ENCODE peak calls at places on chromosomes 11 and 22, in five cellular contexts. N is head of caudate nucleus, I is NCI-H1105 treated with DMSO at 0.1 percent for 48 hours, S is heart right ventricle, X is frontal cortex. O is an unnamed sample.
A peak's percentile ranks its signal among the peaks of the same experiment; 100 is the strongest.

GRCh38 chr11:13220148-13220547 is 57.4 kb upstream of the BMAL1 start:
- DNase-seq in N (no peak), I (no peak), X (no peak), S (no peak), O (no peak)

GRCh38 chr11:18594999-18595749 is 4.4 kb upstream of the MISFA start:
- DNase-seq in X (no peak), S (no peak), N (no peak), I (no peak), O (no peak)

GRCh38 chr11:45917286-45917622 is 423 bp downstream of the PEX16 start:
- DNase-seq in S (no peak), I (no peak), X (no peak), N (no peak), O (no peak)

GRCh38 chr11:61687420-61687819 is 7.2 kb downstream of the DAGLA start:
- DNase-seq in S (no peak), I (no peak), X (no peak), N (no peak), O (no peak)

GRCh38 chr11:93905384-93905783 is 55.0 kb upstream of the VSTM5 start:
- DNase-seq in I (no peak), N (no peak), X (no peak), S (no peak), O (no peak)

GRCh38 chr11:9565822-9566560 is 7.5 kb upstream of the WEE1 start:
- DNase-seq in X (peak; percentile 19), S (peak; percentile 57), I (no peak), N (no peak), O (peak; percentile 32)

GRCh38 chr11:68750197-68750987 is 928 bp downstream of the TESMIN start:
- DNase-seq in N (no peak), I (no peak), S (no peak), X (no peak), O (no peak)

GRCh38 chr11:134765565-134765964 is 353.5 kb upstream of the B3GAT1 start:
- DNase-seq in I (no peak), S (no peak), N (no peak), X (no peak), O (no peak)

GRCh38 chr11:125064070-125064469 is 965 bp downstream of the SLC37A2 start:
- DNase-seq in N (no peak), X (no peak), S (no peak), I (no peak), O (no peak)

GRCh38 chr11:69812927-69813326 is 6.3 kb downstream of the FGF3 start:
- DNase-seq in X (no peak), I (no peak), N (no peak), S (no peak), O (no peak)

GRCh38 chr11:7281083-7281482 is 29.4 kb downstream of the SYT9 start:
- DNase-seq in X (no peak), S (no peak), I (no peak), N (no peak), O (no peak)

GRCh38 chr11:100791873-100792272 is 104.8 kb downstream of the ARHGAP42 start:
- DNase-seq in X (no peak), S (no peak), N (no peak), I (no peak), O (no peak)

GRCh38 chr11:64566042-64566914 is 24.7 kb upstream of the SLC22A12 start:
- DNase-seq in X (peak; percentile 80), I (peak; percentile 73), N (no peak), S (peak; percentile 60), O (peak; percentile 55)

GRCh38 chr11:76263657-76264056 is 57.4 kb upstream of the WNT11 start:
- DNase-seq in X (peak; percentile 29), S (no peak), I (no peak), N (peak; percentile 48), O (peak; percentile 38)

GRCh38 chr11:45146072-45147016 is at the start of gene PRDM11:
- DNase-seq in N (peak; percentile 47), I (peak; percentile 64), S (peak; percentile 57), X (peak; percentile 86), O (peak; percentile 47)

GRCh38 chr11:63243533-63243932 is at the start of gene SLC22A25:
- DNase-seq in N (no peak), S (no peak), I (no peak), X (no peak), O (no peak)

GRCh38 chr22:30277547-30278344 is 11.1 kb upstream of the OSM start:
- DNase-seq in X (no peak), I (no peak), N (no peak), S (peak; percentile 36), O (no peak)

GRCh38 chr22:37121887-37122591 is 12.5 kb upstream of the TMPRSS6 start:
- DNase-seq in N (no peak), I (no peak), X (no peak), S (no peak), O (no peak)

GRCh38 chr11:87194985-87195820 is 157.5 kb downstream of the TMEM135 start:
- DNase-seq in I (no peak), X (no peak), N (no peak), S (no peak), O (no peak)

GRCh38 chr11:94400839-94401772 is at the start of gene GPR83:
- DNase-seq in I (peak; percentile 63), N (peak; percentile 24), X (peak; percentile 57), S (no peak), O (no peak)

GRCh38 chr11:100682247-100682969 is 4.7 kb upstream of the ARHGAP42 start:
- DNase-seq in I (no peak), N (no peak), X (no peak), S (no peak), O (peak; percentile 33)

GRCh38 chr11:125887373-125888324 is at the start of gene HYLS1:
- DNase-seq in N (peak; percentile 95), S (peak; percentile 94), X (peak; percentile 89), I (peak; percentile 86), O (peak; percentile 96)

GRCh38 chr11:20450829-20451228 is 63.3 kb downstream of the PRMT3 start:
- DNase-seq in I (no peak), N (no peak), S (no peak), X (no peak), O (no peak)

GRCh38 chr11:120220747-120221037 is 9.9 kb downstream of the OAF start:
- DNase-seq in X (no peak), S (no peak), N (no peak), I (no peak), O (no peak)

GRCh38 chr11:131957891-131958290 is 587.5 kb downstream of the NTM start:
- DNase-seq in I (no peak), N (no peak), X (no peak), S (no peak), O (no peak)

GRCh38 chr11:59783632-59784090 is 26.9 kb downstream of the MRPL16 start:
- DNase-seq in I (no peak), S (no peak), N (no peak), X (no peak), O (no peak)

GRCh38 chr11:15034687-15035267 is 38.6 kb upstream of the CALCB start:
- DNase-seq in S (no peak), I (no peak), X (no peak), N (no peak), O (no peak)

GRCh38 chr11:105357764-105358163 is 218.2 kb upstream of the CARD18 start:
- DNase-seq in S (no peak), X (no peak), N (no peak), I (no peak), O (no peak)

GRCh38 chr11:119903821-119904220 is 174.8 kb upstream of the NECTIN1 start:
- DNase-seq in I (no peak), S (no peak), N (no peak), X (no peak), O (no peak)

GRCh38 chr11:27263046-27263445 is 100.0 kb downstream of the CCDC34 start:
- DNase-seq in N (no peak), I (no peak), X (no peak), S (no peak), O (no peak)

GRCh38 chr22:32493551-32493950 is 18.9 kb downstream of the FBXO7 start:
- DNase-seq in N (no peak), I (no peak), X (no peak), S (no peak), O (no peak)

GRCh38 chr11:130689222-130689908 is 226.9 kb downstream of the SNX19 start:
- DNase-seq in S (no peak), I (no peak), X (no peak), N (no peak), O (no peak)

GRCh38 chr11:33191456-33191855 is 30.2 kb upstream of the CSTF3 start:
- DNase-seq in I (no peak), N (no peak), X (no peak), S (no peak), O (no peak)

GRCh38 chr22:48053973-48054372 is 1291.5 kb downstream of the TBC1D22A start:
- DNase-seq in N (peak; percentile 6), S (no peak), I (no peak), X (no peak), O (no peak)

GRCh38 chr22:37482244-37482643 is 3.9 kb downstream of the MFNG start:
- DNase-seq in I (no peak), N (no peak), X (no peak), S (no peak), O (no peak)

GRCh38 chr22:45626198-45626651 is 45.4 kb upstream of the ATXN10 start:
- DNase-seq in N (no peak), I (no peak), S (no peak), X (no peak), O (no peak)

GRCh38 chr22:42785706-42786499 is 65.2 kb upstream of the A4GALT start:
- DNase-seq in N (no peak), I (no peak), X (no peak), S (no peak), O (no peak)

GRCh38 chr11:15202626-15203025 is 87.9 kb downstream of the INSC start:
- DNase-seq in N (no peak), I (no peak), X (no peak), S (no peak), O (no peak)

GRCh38 chr11:66459138-66459778 is 7.4 kb upstream of the PELI3 start:
- DNase-seq in X (no peak), I (no peak), N (no peak), S (no peak), O (no peak)

GRCh38 chr11:77213029-77213579 is 85.1 kb downstream of the MYO7A start:
- DNase-seq in X (peak; percentile 2), S (no peak), N (no peak), I (no peak), O (no peak)